ENCODE peak calls at places on chromosomes 5 and 9, in eight cellular contexts. One of them, this sample, is unnamed.

GRCh38 chr5:155556222-155556621 is 542.7 kb downstream of the KIF4B start:
- DNase-seq in NAMALWA: no peak
- DNase-seq in GM12878: no peak
- DNase-seq in HS-27A: no peak
- DNase-seq in posterior vena cava: no peak
- DNase-seq in cardiac muscle cell: no peak
- DNase-seq in CD4-positive, CD25-positive, alpha-beta regulatory T cell: no peak
- DNase-seq in CD4-positive, alpha-beta memory T cell: no peak
- DNase-seq in this sample: no peak

GRCh38 chr9:132879443-132880310 is 979 bp downstream of the SPACA9 start:
- DNase-seq in NAMALWA: no peak
- DNase-seq in GM12878: no peak
- DNase-seq in HS-27A: no peak
- DNase-seq in posterior vena cava: no peak
- DNase-seq in cardiac muscle cell: no peak
- DNase-seq in CD4-positive, CD25-positive, alpha-beta regulatory T cell: no peak
- DNase-seq in CD4-positive, alpha-beta memory T cell: no peak
- DNase-seq in this sample: no peak

GRCh38 chr5:138212828-138213160 is 329 bp downstream of the CDC23 start:
- DNase-seq in NAMALWA: no peak
- DNase-seq in GM12878: no peak
- DNase-seq in HS-27A: no peak
- DNase-seq in posterior vena cava: no peak
- DNase-seq in cardiac muscle cell: no peak
- DNase-seq in CD4-positive, CD25-positive, alpha-beta regulatory T cell: no peak
- DNase-seq in CD4-positive, alpha-beta memory T cell: no peak
- DNase-seq in this sample: peak; percentile 74

GRCh38 chr5:6480133-6481051 is 31.7 kb downstream of the UBE2QL1 start:
- DNase-seq in NAMALWA: peak; percentile 51
- DNase-seq in GM12878: peak; percentile 67
- DNase-seq in HS-27A: no peak
- DNase-seq in posterior vena cava: no peak
- DNase-seq in cardiac muscle cell: no peak
- DNase-seq in CD4-positive, CD25-positive, alpha-beta regulatory T cell: no peak
- DNase-seq in CD4-positive, alpha-beta memory T cell: no peak
- DNase-seq in this sample: no peak

GRCh38 chr9:122991370-122991830 is 42.1 kb upstream of the GPR21 start:
- DNase-seq in NAMALWA: peak; percentile 70
- DNase-seq in GM12878: peak; percentile 23
- DNase-seq in HS-27A: peak; percentile 27
- DNase-seq in posterior vena cava: no peak
- DNase-seq in cardiac muscle cell: peak; percentile 92
- DNase-seq in CD4-positive, CD25-positive, alpha-beta regulatory T cell: peak; percentile 10
- DNase-seq in CD4-positive, alpha-beta memory T cell: peak; percentile 32
- DNase-seq in this sample: peak; percentile 69

GRCh38 chr5:34040411-34040810 is 2.6 kb downstream of the C1QTNF3 start:
- DNase-seq in NAMALWA: no peak
- DNase-seq in GM12878: no peak
- DNase-seq in HS-27A: no peak
- DNase-seq in posterior vena cava: no peak
- DNase-seq in cardiac muscle cell: no peak
- DNase-seq in CD4-positive, CD25-positive, alpha-beta regulatory T cell: no peak
- DNase-seq in CD4-positive, alpha-beta memory T cell: no peak
- DNase-seq in this sample: no peak

GRCh38 chr9:97188545-97188944 is 118.9 kb upstream of the CCDC180 start:
- DNase-seq in NAMALWA: peak; percentile 10
- DNase-seq in GM12878: no peak
- DNase-seq in HS-27A: no peak
- DNase-seq in posterior vena cava: no peak
- DNase-seq in cardiac muscle cell: no peak
- DNase-seq in CD4-positive, CD25-positive, alpha-beta regulatory T cell: no peak
- DNase-seq in CD4-positive, alpha-beta memory T cell: no peak
- DNase-seq in this sample: no peak

GRCh38 chr9:38451162-38451561 is 26.9 kb upstream of the IGFBPL1 start:
- DNase-seq in NAMALWA: no peak
- DNase-seq in GM12878: no peak
- DNase-seq in HS-27A: no peak
- DNase-seq in posterior vena cava: no peak
- DNase-seq in cardiac muscle cell: no peak
- DNase-seq in CD4-positive, CD25-positive, alpha-beta regulatory T cell: no peak
- DNase-seq in CD4-positive, alpha-beta memory T cell: no peak
- DNase-seq in this sample: no peak

GRCh38 chr9:86563350-86563749 is 209.1 kb upstream of the TUT7 start:
- DNase-seq in NAMALWA: no peak
- DNase-seq in GM12878: no peak
- DNase-seq in HS-27A: no peak
- DNase-seq in posterior vena cava: no peak
- DNase-seq in cardiac muscle cell: no peak
- DNase-seq in CD4-positive, CD25-positive, alpha-beta regulatory T cell: no peak
- DNase-seq in CD4-positive, alpha-beta memory T cell: no peak
- DNase-seq in this sample: no peak

GRCh38 chr9:85262333-85262732 is 479.4 kb downstream of the AGTPBP1 start:
- DNase-seq in NAMALWA: no peak
- DNase-seq in GM12878: no peak
- DNase-seq in HS-27A: no peak
- DNase-seq in posterior vena cava: no peak
- DNase-seq in cardiac muscle cell: peak; percentile 28
- DNase-seq in CD4-positive, CD25-positive, alpha-beta regulatory T cell: no peak
- DNase-seq in CD4-positive, alpha-beta memory T cell: no peak
- DNase-seq in this sample: no peak

This sample was measured in erythroblast.